ENCODE peak calls at places on chromosomes 2 and 18, in five cellular contexts. U is fibroblast of lung; F is CD8-positive, alpha-beta memory T cell; E is WTC11; R is RWPE1. D is an unnamed sample.

GRCh38 chr2:176774768-176775453 is 437.7 kb upstream of the HNRNPA3 start:
- DNase-seq in U (no peak), F (no peak), E (no peak), R (no peak), D (no peak)

GRCh38 chr2:30949435-30949834 is 142.2 kb upstream of the CAPN13 start:
- DNase-seq in U (no peak), F (no peak), E (no peak), R (no peak), D (no peak)

GRCh38 chr18:47775961-47776360 is 154.5 kb downstream of the SMAD2 start:
- DNase-seq in U (no peak), F (no peak), E (no peak), R (no peak), D (no peak)

GRCh38 chr2:188576006-188576405 is 284.3 kb downstream of the GULP1 start:
- DNase-seq in U (no peak), F (no peak), E (no peak), R (no peak), D (no peak)

GRCh38 chr18:63319383-63320040 is at the start of gene BCL2:
- DNase-seq in U (peak), F (peak), E (peak), R (peak), D (no peak)

GRCh38 chr18:22268641-22269128 is 99.3 kb downstream of the GATA6 start:
- DNase-seq in U (no peak), F (no peak), E (no peak), R (no peak), D (no peak)

GRCh38 chr2:230234845-230235244 is 9.3 kb downstream of the SP140 start:
- DNase-seq in U (peak), F (no peak), E (no peak), R (no peak), D (no peak)

GRCh38 chr2:206921507-206921906 is 17.8 kb upstream of the CPO start:
- DNase-seq in U (no peak), F (no peak), E (no peak), R (no peak), D (no peak)

GRCh38 chr2:227154976-227155375 is 9.0 kb downstream of the COL4A4 start:
- DNase-seq in U (peak), F (no peak), E (no peak), R (no peak), D (no peak)

GRCh38 chr2:64363848-64364247 is 90.1 kb upstream of the LGALSL start:
- DNase-seq in U (no peak), F (no peak), E (peak), R (no peak), D (no peak)

GRCh38 chr2:11752906-11753305 is 6.5 kb downstream of the LPIN1 start:
- DNase-seq in U (no peak), F (no peak), E (no peak), R (no peak), D (no peak)

GRCh38 chr2:74821177-74822124 is 12.5 kb upstream of the HK2 start:
- DNase-seq in U (no peak), F (no peak), E (no peak), R (no peak), D (no peak)

GRCh38 chr2:647003-647560 is 30.1 kb downstream of the TMEM18 start:
- DNase-seq in U (no peak), F (no peak), E (no peak), R (no peak), D (no peak)

GRCh38 chr18:10565835-10566234 is 40.0 kb downstream of the NAPG start:
- DNase-seq in U (no peak), F (no peak), E (no peak), R (no peak), D (no peak)

GRCh38 chr2:48398285-48399135 is 131.4 kb upstream of the STON1 start:
- DNase-seq in U (peak), F (no peak), E (no peak), R (peak), D (no peak)

GRCh38 chr2:70937866-70938579 is 2.3 kb downstream of the ATP6V1B1 start:
- DNase-seq in U (no peak), F (no peak), E (no peak), R (no peak), D (no peak)